ENCODE peak calls at places on chromosome 11, in five cellular contexts. Q is right lobe of liver, L is mesenchymal stem cell, T is transverse colon, G is colonic mucosa. V is an unnamed sample.

GRCh38 chr11:29184939-29185890 is 831.6 kb downstream of the KCNA4 start:
- DNase-seq in Q (no peak), L (peak; percentile 93), T (no peak), G (no peak), V (no peak)

GRCh38 chr11:67375320-67376021 is 2.1 kb upstream of the CLCF1 start:
- DNase-seq in Q (no peak), L (no peak), T (no peak), G (no peak), V (no peak)

GRCh38 chr11:117945047-117945820 is 16.0 kb upstream of the TMPRSS13 start:
- DNase-seq in Q (no peak), L (no peak), T (no peak), G (no peak), V (no peak)

GRCh38 chr11:62654297-62654696 is 1.2 kb upstream of the INTS5 start:
- DNase-seq in Q (no peak), L (no peak), T (no peak), G (no peak), V (no peak)

GRCh38 chr11:64359712-64360402 is 895 bp downstream of the RPS6KA4 start:
- DNase-seq in Q (no peak), L (no peak), T (peak; percentile 22), G (no peak), V (peak; percentile 42)

GRCh38 chr11:746289-747175 is 732 bp upstream of the TALDO1 start:
- DNase-seq in Q (no peak), L (peak; percentile 36), T (no peak), G (peak; percentile 39), V (peak; percentile 42)

GRCh38 chr11:73322111-73322985 is 14.3 kb downstream of the ARHGEF17 start:
- DNase-seq in Q (no peak), L (peak; percentile 69), T (no peak), G (no peak), V (no peak)

GRCh38 chr11:36257351-36257750 is 31.9 kb downstream of the COMMD9 start:
- DNase-seq in Q (no peak), L (peak; percentile 63), T (no peak), G (no peak), V (no peak)

GRCh38 chr11:117188620-117189081 is 10.1 kb downstream of the SIDT2 start:
- DNase-seq in Q (no peak), L (no peak), T (no peak), G (peak; percentile 25), V (no peak)

GRCh38 chr11:57316017-57316416 is 8.7 kb downstream of the TNKS1BP1 start:
- DNase-seq in Q (peak; percentile 34), L (no peak), T (no peak), G (no peak), V (no peak)

GRCh38 chr11:11513438-11513837 is 108.4 kb downstream of the GALNT18 start:
- DNase-seq in Q (no peak), L (peak; percentile 9), T (no peak), G (peak; percentile 21), V (peak; percentile 6)

GRCh38 chr11:67632982-67633755 is 3.4 kb upstream of the NUDT8 start:
- DNase-seq in Q (peak; percentile 47), L (no peak), T (no peak), G (peak; percentile 27), V (no peak)

GRCh38 chr11:17846852-17847453 is 112.4 kb downstream of the KCNC1 start:
- DNase-seq in Q (no peak), L (no peak), T (no peak), G (no peak), V (no peak)

GRCh38 chr11:103596323-103596722 is 440.1 kb upstream of the DDI1 start:
- DNase-seq in Q (no peak), L (no peak), T (no peak), G (no peak), V (no peak)

GRCh38 chr11:119571311-119571710 is 148.3 kb upstream of the THY1 start:
- DNase-seq in Q (no peak), L (peak; percentile 16), T (no peak), G (no peak), V (peak; percentile 69)

GRCh38 chr11:73406131-73406530 is 29.9 kb downstream of the RELT start:
- DNase-seq in Q (no peak), L (no peak), T (no peak), G (no peak), V (no peak)

GRCh38 chr11:12889243-12889642 is 119.9 kb upstream of the RASSF10 start:
- DNase-seq in Q (no peak), L (peak; percentile 79), T (no peak), G (no peak), V (no peak)

GRCh38 chr11:77191429-77191822 is 63.4 kb downstream of the MYO7A start:
- DNase-seq in Q (no peak), L (no peak), T (no peak), G (no peak), V (no peak)

DNA sequence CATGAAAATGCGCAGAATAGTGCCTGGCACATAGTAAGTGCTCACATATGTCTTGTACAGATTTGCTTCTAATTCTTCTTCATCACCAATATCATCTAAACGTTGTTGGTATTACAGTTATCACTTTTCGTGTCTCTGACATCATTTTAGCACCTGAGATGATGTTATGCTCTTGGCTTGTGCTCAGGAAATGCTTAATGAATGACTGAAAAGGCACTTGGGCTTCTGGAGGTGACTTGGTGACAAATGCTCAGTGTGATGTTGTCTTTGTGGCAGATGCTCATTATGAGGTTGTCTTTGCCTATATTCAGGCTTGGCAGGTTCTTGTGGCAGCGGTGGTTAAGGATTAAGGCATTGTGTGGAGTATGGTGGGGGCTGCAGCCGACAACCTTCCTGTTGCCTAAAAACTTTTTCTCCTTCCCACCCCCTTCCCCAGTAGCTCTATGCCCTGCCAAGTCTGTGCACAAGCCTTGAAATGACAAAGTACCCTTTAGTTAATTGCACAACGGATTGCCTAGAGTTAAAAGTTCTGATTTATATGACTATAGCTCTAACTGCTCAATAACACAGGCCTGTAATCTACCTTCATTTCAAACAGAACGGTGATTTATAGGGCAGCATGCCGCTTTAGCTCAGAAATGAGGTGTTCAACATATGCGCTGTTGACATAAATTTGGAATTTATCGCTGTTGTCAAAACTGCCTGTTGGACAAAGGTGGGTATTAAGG is 82.5 kb downstream of the ZBTB16 start:
- DNase-seq in Q (no peak), L (no peak), T (no peak), G (no peak), V (no peak)
- H3K4me1 ChIP-seq in Q (peaks cover 78% of the 10 kb centered on the region), L (no peaks in the 10 kb centered on the region), T (peaks cover 63% of the 10 kb centered on the region), G (no peaks in the 10 kb centered on the region), V (no peaks in the 10 kb centered on the region)

DNA sequence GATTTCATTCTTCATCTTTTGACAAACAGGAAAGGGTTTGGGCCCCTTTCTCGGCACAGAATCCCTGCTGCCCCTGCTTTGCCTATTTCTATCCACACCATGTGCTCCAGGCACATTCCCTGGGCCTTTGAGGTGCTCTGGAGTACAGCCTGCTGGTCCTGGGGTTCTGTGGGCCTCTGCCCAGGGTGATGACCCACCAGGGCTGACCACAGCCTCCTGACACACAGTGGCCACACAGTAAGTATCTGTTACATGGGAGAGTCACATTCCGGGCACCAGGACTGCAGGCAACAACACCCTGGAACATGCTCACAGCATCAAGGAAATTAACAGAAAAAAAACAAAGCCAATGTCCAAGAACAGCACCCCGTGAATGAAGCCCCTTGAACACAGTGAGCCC is 39.1 kb downstream of the SCUBE2 start:
- DNase-seq in Q (peak; percentile 25), L (no peak), T (no peak), G (no peak), V (no peak)
- H3K27ac ChIP-seq in Q (no peak overlapping the region), L (no peak overlapping the region), T (no peak overlapping the region), G (no peak overlapping the region), V (no peak overlapping the region)

DNA sequence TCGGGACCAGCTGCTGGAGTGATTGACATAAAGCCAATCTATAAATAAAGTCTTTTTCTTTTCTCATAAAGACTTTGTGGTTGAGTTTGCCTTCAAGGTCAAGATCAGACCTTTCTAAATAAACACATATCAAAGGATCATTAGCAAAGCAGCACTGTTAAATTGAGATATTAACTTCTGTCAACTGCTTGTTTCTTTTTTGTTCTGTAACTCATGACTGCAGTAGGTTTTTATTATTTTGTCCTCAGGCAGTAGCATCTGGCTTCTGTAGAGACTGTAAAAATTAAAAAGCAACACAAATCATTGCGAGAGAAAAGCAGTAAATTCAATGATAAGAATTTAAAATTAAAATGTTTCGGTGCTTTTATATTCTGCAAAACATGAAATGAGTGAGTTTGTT is 77.7 kb upstream of the NNMT start:
- DNase-seq in Q (no peak), L (no peak), T (no peak), G (no peak), V (no peak)
- H3K4me1 ChIP-seq in Q (peaks cover 25% of the 10 kb centered on the region), L (no peaks in the 10 kb centered on the region), T (peaks cover 25% of the 10 kb centered on the region), G (no peaks in the 10 kb centered on the region), V (no peaks in the 10 kb centered on the region)

GRCh38 chr11:112931686-112932085 is 29.5 kb upstream of the NCAM1 start:
- DNase-seq in Q (no peak), L (no peak), T (no peak), G (no peak), V (peak; percentile 5)

GRCh38 chr11:112929432-112929831 is 31.8 kb upstream of the NCAM1 start:
- DNase-seq in Q (no peak), L (no peak), T (no peak), G (no peak), V (no peak)

GRCh38 chr11:112928136-112928535 is 33.1 kb upstream of the NCAM1 start:
- DNase-seq in Q (no peak), L (no peak), T (no peak), G (no peak), V (no peak)

GRCh38 chr11:112932593-112932992 is 28.6 kb upstream of the NCAM1 start:
- DNase-seq in Q (no peak), L (no peak), T (no peak), G (no peak), V (no peak)
- H3K27ac ChIP-seq in Q (no peak overlapping the region), L (no peak overlapping the region), T (no peak overlapping the region), G (no peak overlapping the region), V (no peak overlapping the region)

GRCh38 chr11:75351541-75352416 is at the start of gene ARRB1:
- DNase-seq in Q (peak; percentile 69), L (peak; percentile 78), T (peak; percentile 81), G (peak; percentile 80), V (peak; percentile 79)

GRCh38 chr11:75352417-75353206 is 1.2 kb upstream of the ARRB1 start:
- DNase-seq in Q (no peak), L (peak; percentile 68), T (peak; percentile 72), G (no peak), V (no peak)

GRCh38 chr11:75350122-75350742 is 1.2 kb downstream of the ARRB1 start:
- DNase-seq in Q (no peak), L (no peak), T (no peak), G (no peak), V (no peak)

GRCh38 chr11:75349540-75350116 is 1.8 kb downstream of the ARRB1 start:
- DNase-seq in Q (no peak), L (peak; percentile 46), T (no peak), G (peak; percentile 64), V (peak; percentile 58)

GRCh38 chr11:75350743-75351540 is 519 bp downstream of the ARRB1 start:
- DNase-seq in Q (peak; percentile 64), L (peak; percentile 64), T (peak; percentile 61), G (peak; percentile 72), V (peak; percentile 59)
- H3K4me1 ChIP-seq in Q (peaks cover 46% of the 10 kb centered on the region), L (peaks cover 41% of the 10 kb centered on the region), T (peaks cover 57% of the 10 kb centered on the region), G (peaks cover 28% of the 10 kb centered on the region), V (peaks cover 8% of the 10 kb centered on the region)